ENCODE peak calls at places on chromosomes 5 and 9, in five cellular contexts. One of them, this sample, is unnamed.

GRCh38 chr9:27519466-27520465 is 4.3 kb upstream of the IFNK start:
- DNase-seq in cardiac septum: no peak
- DNase-seq in stimulated activated CD4-positive, alpha-beta T cell treated with anti-CD3 and anti-CD28 coated beads, Interleukin-4, amount 100 ng/mL, for 1 hour: no peak
- DNase-seq in NCI-H2081 treated with DMSO at 0.1 percent for 48 hours: no peak
- DNase-seq in thyroid gland: no peak
- DNase-seq in this sample: no peak

GRCh38 chr5:56178823-56179222 is 54.3 kb downstream of the ANKRD55 start:
- DNase-seq in cardiac septum: no peak
- DNase-seq in stimulated activated CD4-positive, alpha-beta T cell treated with anti-CD3 and anti-CD28 coated beads, Interleukin-4, amount 100 ng/mL, for 1 hour: no peak
- DNase-seq in NCI-H2081 treated with DMSO at 0.1 percent for 48 hours: no peak
- DNase-seq in thyroid gland: no peak
- DNase-seq in this sample: no peak

GRCh38 chr5:142475102-142475501 is 150.3 kb upstream of the SPRY4 start:
- DNase-seq in cardiac septum: no peak
- DNase-seq in stimulated activated CD4-positive, alpha-beta T cell treated with anti-CD3 and anti-CD28 coated beads, Interleukin-4, amount 100 ng/mL, for 1 hour: no peak
- DNase-seq in NCI-H2081 treated with DMSO at 0.1 percent for 48 hours: no peak
- DNase-seq in thyroid gland: no peak
- DNase-seq in this sample: no peak

GRCh38 chr5:7396169-7397004 is 449 bp downstream of the ADCY2 start:
- DNase-seq in cardiac septum: no peak
- DNase-seq in stimulated activated CD4-positive, alpha-beta T cell treated with anti-CD3 and anti-CD28 coated beads, Interleukin-4, amount 100 ng/mL, for 1 hour: no peak
- DNase-seq in NCI-H2081 treated with DMSO at 0.1 percent for 48 hours: no peak
- DNase-seq in thyroid gland: peak; percentile 7
- DNase-seq in this sample: no peak

GRCh38 chr5:170342153-170342552 is 44.6 kb upstream of the LCP2 start:
- DNase-seq in cardiac septum: no peak
- DNase-seq in stimulated activated CD4-positive, alpha-beta T cell treated with anti-CD3 and anti-CD28 coated beads, Interleukin-4, amount 100 ng/mL, for 1 hour: no peak
- DNase-seq in NCI-H2081 treated with DMSO at 0.1 percent for 48 hours: no peak
- DNase-seq in thyroid gland: peak; percentile 38
- DNase-seq in this sample: no peak

GRCh38 chr5:157554180-157555030 is 21.2 kb downstream of the ADAM19 start:
- DNase-seq in cardiac septum: no peak
- DNase-seq in stimulated activated CD4-positive, alpha-beta T cell treated with anti-CD3 and anti-CD28 coated beads, Interleukin-4, amount 100 ng/mL, for 1 hour: no peak
- DNase-seq in NCI-H2081 treated with DMSO at 0.1 percent for 48 hours: no peak
- DNase-seq in thyroid gland: no peak
- DNase-seq in this sample: no peak

GRCh38 chr9:127074561-127075548 is 47.6 kb downstream of the ANGPTL2 start:
- DNase-seq in cardiac septum: peak; percentile 75
- DNase-seq in stimulated activated CD4-positive, alpha-beta T cell treated with anti-CD3 and anti-CD28 coated beads, Interleukin-4, amount 100 ng/mL, for 1 hour: no peak
- DNase-seq in NCI-H2081 treated with DMSO at 0.1 percent for 48 hours: no peak
- DNase-seq in thyroid gland: peak; percentile 17
- DNase-seq in this sample: no peak

GRCh38 chr5:43772601-43773031 is 169.6 kb downstream of the NNT start:
- DNase-seq in cardiac septum: no peak
- DNase-seq in stimulated activated CD4-positive, alpha-beta T cell treated with anti-CD3 and anti-CD28 coated beads, Interleukin-4, amount 100 ng/mL, for 1 hour: no peak
- DNase-seq in NCI-H2081 treated with DMSO at 0.1 percent for 48 hours: no peak
- DNase-seq in thyroid gland: no peak
- DNase-seq in this sample: no peak

GRCh38 chr5:172179032-172179989 is 8.7 kb downstream of the STK10 start:
- DNase-seq in cardiac septum: peak; percentile 85
- DNase-seq in stimulated activated CD4-positive, alpha-beta T cell treated with anti-CD3 and anti-CD28 coated beads, Interleukin-4, amount 100 ng/mL, for 1 hour: peak; percentile 28
- DNase-seq in NCI-H2081 treated with DMSO at 0.1 percent for 48 hours: no peak
- DNase-seq in thyroid gland: no peak
- DNase-seq in this sample: peak; percentile 93

This sample was measured in GDM1.